ENCODE peak calls at places on chromosomes 1 and 21, in six cellular contexts. One of them, this sample, is unnamed.

GRCh38 chr1:10677508-10678364 is 118.7 kb downstream of the CASZ1 start:
- DNase-seq in H1: no peak
- DNase-seq in iPS DF 6.9: no peak
- DNase-seq in IMR-90: no peak
- DNase-seq in cardiac muscle cell: no peak
- DNase-seq in body of pancreas: peak; percentile 73
- DNase-seq in this sample: no peak

GRCh38 chr1:51341876-51342496 is 11.6 kb upstream of the TTC39A start:
- DNase-seq in H1: no peak
- DNase-seq in iPS DF 6.9: no peak
- DNase-seq in IMR-90: no peak
- DNase-seq in cardiac muscle cell: no peak
- DNase-seq in body of pancreas: no peak
- DNase-seq in this sample: no peak

GRCh38 chr1:214678386-214678785 is 75.4 kb downstream of the CENPF start:
- DNase-seq in H1: no peak
- DNase-seq in iPS DF 6.9: no peak
- DNase-seq in IMR-90: peak; percentile 37
- DNase-seq in cardiac muscle cell: no peak
- DNase-seq in body of pancreas: no peak
- DNase-seq in this sample: no peak

GRCh38 chr21:37356710-37357109 is 9.9 kb upstream of the DYRK1A start:
- DNase-seq in H1: no peak
- DNase-seq in iPS DF 6.9: no peak
- DNase-seq in IMR-90: no peak
- DNase-seq in cardiac muscle cell: no peak
- DNase-seq in body of pancreas: no peak
- DNase-seq in this sample: no peak

GRCh38 chr1:212500986-212501385 is 68.3 kb downstream of the NENF start:
- DNase-seq in H1: no peak
- DNase-seq in iPS DF 6.9: no peak
- DNase-seq in IMR-90: no peak
- DNase-seq in cardiac muscle cell: no peak
- DNase-seq in body of pancreas: no peak
- DNase-seq in this sample: no peak

GRCh38 chr1:30446100-30446499 is 277.3 kb downstream of the MATN1 start:
- DNase-seq in H1: no peak
- DNase-seq in iPS DF 6.9: no peak
- DNase-seq in IMR-90: no peak
- DNase-seq in cardiac muscle cell: no peak
- DNase-seq in body of pancreas: no peak
- DNase-seq in this sample: no peak

GRCh38 chr1:99727575-99728190 is 38.8 kb downstream of the FRRS1 start:
- DNase-seq in H1: no peak
- DNase-seq in iPS DF 6.9: peak; percentile 35
- DNase-seq in IMR-90: peak; percentile 86
- DNase-seq in cardiac muscle cell: peak; percentile 82
- DNase-seq in body of pancreas: no peak
- DNase-seq in this sample: no peak

GRCh38 chr1:25487628-25488027 is 55.8 kb upstream of the LDLRAP1 start:
- DNase-seq in H1: no peak
- DNase-seq in iPS DF 6.9: no peak
- DNase-seq in IMR-90: no peak
- DNase-seq in cardiac muscle cell: no peak
- DNase-seq in body of pancreas: no peak
- DNase-seq in this sample: no peak

GRCh38 chr1:97849350-97850339 is 71.2 kb downstream of the DPYD start:
- DNase-seq in H1: no peak
- DNase-seq in iPS DF 6.9: no peak
- DNase-seq in IMR-90: peak; percentile 89
- DNase-seq in cardiac muscle cell: peak; percentile 87
- DNase-seq in body of pancreas: no peak
- DNase-seq in this sample: peak; percentile 57

GRCh38 chr1:8711873-8712412 is 105.5 kb downstream of the RERE start:
- DNase-seq in H1: no peak
- DNase-seq in iPS DF 6.9: no peak
- DNase-seq in IMR-90: no peak
- DNase-seq in cardiac muscle cell: no peak
- DNase-seq in body of pancreas: no peak
- DNase-seq in this sample: no peak

GRCh38 chr1:17498214-17498613 is 41.3 kb upstream of the ARHGEF10L start:
- DNase-seq in H1: no peak
- DNase-seq in iPS DF 6.9: no peak
- DNase-seq in IMR-90: no peak
- DNase-seq in cardiac muscle cell: no peak
- DNase-seq in body of pancreas: no peak
- DNase-seq in this sample: no peak

GRCh38 chr21:27831821-27832569 is 865.1 kb upstream of the ADAMTS5 start:
- DNase-seq in H1: no peak
- DNase-seq in iPS DF 6.9: no peak
- DNase-seq in IMR-90: peak; percentile 57
- DNase-seq in cardiac muscle cell: peak; percentile 19
- DNase-seq in body of pancreas: no peak
- DNase-seq in this sample: no peak

GRCh38 chr1:20250346-20250989 is 40.2 kb upstream of the VWA5B1 start:
- DNase-seq in H1: no peak
- DNase-seq in iPS DF 6.9: no peak
- DNase-seq in IMR-90: peak; percentile 22
- DNase-seq in cardiac muscle cell: peak; percentile 72
- DNase-seq in body of pancreas: peak; percentile 7
- DNase-seq in this sample: no peak

GRCh38 chr1:85628791-85629531 is 48.4 kb downstream of the CCN1 start:
- DNase-seq in H1: no peak
- DNase-seq in iPS DF 6.9: no peak
- DNase-seq in IMR-90: peak; percentile 95
- DNase-seq in cardiac muscle cell: peak; percentile 87
- DNase-seq in body of pancreas: peak; percentile 67
- DNase-seq in this sample: no peak

GRCh38 chr1:66564250-66564649 is 30.3 kb downstream of the SGIP1 start:
- DNase-seq in H1: no peak
- DNase-seq in iPS DF 6.9: no peak
- DNase-seq in IMR-90: peak; percentile 99
- DNase-seq in cardiac muscle cell: peak; percentile 97
- DNase-seq in body of pancreas: no peak
- DNase-seq in this sample: peak; percentile 95

GRCh38 chr1:209417761-209418160 is 165.8 kb upstream of the CAMK1G start:
- DNase-seq in H1: no peak
- DNase-seq in iPS DF 6.9: no peak
- DNase-seq in IMR-90: no peak
- DNase-seq in cardiac muscle cell: no peak
- DNase-seq in body of pancreas: no peak
- DNase-seq in this sample: no peak
- H3K27me3 ChIP-seq in H1: peaks cover 22% of the 10 kb centered on the region
- H3K27me3 ChIP-seq in iPS DF 6.9: peaks cover 4% of the 10 kb centered on the region
- H3K27me3 ChIP-seq in IMR-90: no peaks in the 10 kb centered on the region
- H3K27me3 ChIP-seq in cardiac muscle cell: no peaks in the 10 kb centered on the region
- H3K27me3 ChIP-seq in body of pancreas: no peaks in the 10 kb centered on the region
- H3K27me3 ChIP-seq in this sample: no peaks in the 10 kb centered on the region

GRCh38 chr1:64979358-64979757 is 13.0 kb upstream of the JAK1 start:
- DNase-seq in H1: no peak
- DNase-seq in iPS DF 6.9: no peak
- DNase-seq in IMR-90: no peak
- DNase-seq in cardiac muscle cell: no peak
- DNase-seq in body of pancreas: no peak
- DNase-seq in this sample: no peak
- H3K4me3 ChIP-seq in H1: no peak overlapping the region
- H3K4me3 ChIP-seq in iPS DF 6.9: no peak overlapping the region
- H3K4me3 ChIP-seq in IMR-90: no peak overlapping the region
- H3K4me3 ChIP-seq in cardiac muscle cell: no peak overlapping the region
- H3K4me3 ChIP-seq in body of pancreas: no peak overlapping the region
- H3K4me3 ChIP-seq in this sample: no peak overlapping the region

GRCh38 chr1:1146026-1146425 is 27.7 kb upstream of the TTLL10 start:
- DNase-seq in H1: no peak
- DNase-seq in iPS DF 6.9: no peak
- DNase-seq in IMR-90: no peak
- DNase-seq in cardiac muscle cell: no peak
- DNase-seq in body of pancreas: no peak
- DNase-seq in this sample: no peak

GRCh38 chr1:1144122-1144842 is 28.4 kb upstream of the C1orf159 start:
- DNase-seq in H1: no peak
- DNase-seq in iPS DF 6.9: no peak
- DNase-seq in IMR-90: no peak
- DNase-seq in cardiac muscle cell: no peak
- DNase-seq in body of pancreas: no peak
- DNase-seq in this sample: no peak

GRCh38 chr1:1144843-1145546 is 28.7 kb upstream of the TTLL10 start:
- DNase-seq in H1: no peak
- DNase-seq in iPS DF 6.9: no peak
- DNase-seq in IMR-90: no peak
- DNase-seq in cardiac muscle cell: no peak
- DNase-seq in body of pancreas: no peak
- DNase-seq in this sample: no peak

GRCh38 chr1:1146596-1146995 is 27.1 kb upstream of the TTLL10 start:
- DNase-seq in H1: no peak
- DNase-seq in iPS DF 6.9: no peak
- DNase-seq in IMR-90: no peak
- DNase-seq in cardiac muscle cell: no peak
- DNase-seq in body of pancreas: no peak
- DNase-seq in this sample: no peak

GRCh38 chr1:1145547-1145914 is 28.1 kb upstream of the TTLL10 start:
- DNase-seq in H1: no peak
- DNase-seq in iPS DF 6.9: no peak
- DNase-seq in IMR-90: no peak
- DNase-seq in cardiac muscle cell: no peak
- DNase-seq in body of pancreas: no peak
- DNase-seq in this sample: no peak
- H3K27me3 ChIP-seq in H1: no peaks in the 10 kb centered on the region
- H3K27me3 ChIP-seq in iPS DF 6.9: no peaks in the 10 kb centered on the region
- H3K27me3 ChIP-seq in IMR-90: peaks cover 11% of the 10 kb centered on the region
- H3K27me3 ChIP-seq in cardiac muscle cell: no peaks in the 10 kb centered on the region
- H3K27me3 ChIP-seq in body of pancreas: no peaks in the 10 kb centered on the region
- H3K27me3 ChIP-seq in this sample: no peaks in the 10 kb centered on the region

DNA sequence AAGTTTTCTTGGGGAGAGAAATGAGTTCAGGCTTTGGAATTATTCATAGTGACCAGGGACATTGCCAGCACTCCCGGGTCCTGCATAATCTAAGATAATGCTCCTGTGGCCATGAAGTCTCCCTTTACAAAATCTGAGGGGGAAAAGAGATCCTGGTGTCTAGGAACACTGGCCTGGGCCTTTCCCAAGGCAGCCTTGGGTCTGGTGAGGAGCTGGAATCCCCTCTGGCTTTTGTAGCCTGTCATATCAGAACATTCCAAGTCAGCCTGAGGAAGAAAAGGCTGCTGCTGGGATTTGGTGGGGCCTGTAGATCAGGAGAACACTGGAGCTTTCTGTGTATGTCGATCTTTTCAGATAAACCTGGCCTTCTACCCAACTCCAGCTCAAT is 1.6 kb upstream of the ARID1A start:
- DNase-seq in H1: no peak
- DNase-seq in iPS DF 6.9: no peak
- DNase-seq in IMR-90: no peak
- DNase-seq in cardiac muscle cell: peak; percentile 45
- DNase-seq in body of pancreas: no peak
- DNase-seq in this sample: no peak
- H3K4me3 ChIP-seq in H1: no peak overlapping the region
- H3K4me3 ChIP-seq in iPS DF 6.9: no peak overlapping the region
- H3K4me3 ChIP-seq in IMR-90: no peak overlapping the region
- H3K4me3 ChIP-seq in cardiac muscle cell: peak overlapping the region; percentile 37
- H3K4me3 ChIP-seq in body of pancreas: no peak overlapping the region
- H3K4me3 ChIP-seq in this sample: no peak overlapping the region

DNA sequence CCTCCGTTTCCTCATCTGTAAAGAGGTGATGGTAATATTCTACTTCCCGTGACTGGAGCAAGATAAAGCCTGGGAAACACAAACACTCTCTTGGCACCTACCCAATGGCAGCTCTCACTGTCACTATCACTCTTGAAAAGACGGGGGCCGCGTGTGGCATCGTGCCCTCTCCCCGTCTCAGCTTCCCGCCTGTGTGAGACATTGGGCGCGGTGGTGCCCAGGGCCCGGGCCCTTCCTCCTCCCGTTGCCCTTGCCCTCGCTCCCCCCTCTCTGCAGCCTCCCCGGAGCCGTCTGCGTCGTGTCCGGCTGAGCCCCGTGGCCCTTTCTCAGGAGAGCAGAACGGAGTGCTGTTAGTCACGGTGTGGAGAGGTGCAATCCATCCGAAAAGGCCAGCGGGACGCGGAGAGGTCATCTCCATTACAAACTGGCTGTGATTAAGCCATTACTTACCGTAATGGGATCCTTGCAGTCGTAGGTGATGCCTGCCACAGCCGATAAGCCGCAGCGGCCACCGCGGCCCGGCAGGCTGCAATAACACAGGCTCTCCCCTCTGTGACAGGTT is 156.4 kb upstream of the ZC3H12A start:
- DNase-seq in H1: no peak
- DNase-seq in iPS DF 6.9: peak; percentile 37
- DNase-seq in IMR-90: no peak
- DNase-seq in cardiac muscle cell: no peak
- DNase-seq in body of pancreas: peak; percentile 9
- DNase-seq in this sample: no peak
- H3K27me3 ChIP-seq in H1: peaks cover 6% of the 10 kb centered on the region
- H3K27me3 ChIP-seq in iPS DF 6.9: no peaks in the 10 kb centered on the region
- H3K27me3 ChIP-seq in IMR-90: peaks cover 25% of the 10 kb centered on the region
- H3K27me3 ChIP-seq in cardiac muscle cell: peaks cover 12% of the 10 kb centered on the region
- H3K27me3 ChIP-seq in body of pancreas: no peaks in the 10 kb centered on the region
- H3K27me3 ChIP-seq in this sample: peaks cover 29% of the 10 kb centered on the region